ENCODE peak calls at places on chromosomes 12 and 14, in six cellular contexts. B is stimulated activated CD8-positive, alpha-beta memory T cell treated with anti-CD3 and anti-CD28 coated beads, Interleukin-2, amount 100 ng/mL, for 1 hour; Q is CMK; W is activated naive CD8-positive, alpha-beta T cell treated with anti-CD3 and anti-CD28 coated beads for 36 hours; E is mesendoderm; G is GF-D8. I is an unnamed sample.

GRCh38 chr12:32467959-32468863 is 68.9 kb downstream of the FGD4 start:
- DNase-seq in B (no peak), Q (no peak), W (no peak), E (no peak), G (no peak), I (no peak)

GRCh38 chr12:65090461-65090860 is 30.6 kb downstream of the WIF1 start:
- DNase-seq in B (no peak), Q (no peak), W (no peak), E (no peak), G (no peak), I (no peak)

GRCh38 chr12:108890208-108890607 is 10.3 kb downstream of the DAO start:
- DNase-seq in B (no peak), Q (no peak), W (no peak), E (peak; percentile 37), G (no peak), I (peak; percentile 63)

GRCh38 chr14:92584856-92585255 is 71.3 kb downstream of the RIN3 start:
- DNase-seq in B (no peak), Q (no peak), W (no peak), E (no peak), G (no peak), I (no peak)

GRCh38 chr12:12510141-12510540 is 52.5 kb downstream of the DUSP16 start:
- DNase-seq in B (no peak), Q (no peak), W (no peak), E (no peak), G (no peak), I (no peak)

GRCh38 chr12:126668538-126668937 is 1598.4 kb upstream of the TMEM132C start:
- DNase-seq in B (no peak), Q (no peak), W (no peak), E (no peak), G (no peak), I (no peak)

GRCh38 chr12:47870175-47870781 is 34.5 kb downstream of the VDR start:
- DNase-seq in B (no peak), Q (no peak), W (no peak), E (peak; percentile 78), G (no peak), I (peak; percentile 53)

GRCh38 chr12:31005256-31005943 is 68.3 kb upstream of the DDX11 start:
- DNase-seq in B (no peak), Q (no peak), W (no peak), E (no peak), G (no peak), I (no peak)

GRCh38 chr14:102471921-102472814 is 37.4 kb downstream of the ANKRD9 start:
- DNase-seq in B (no peak), Q (no peak), W (no peak), E (no peak), G (no peak), I (no peak)

GRCh38 chr12:57218030-57218853 is 1.6 kb downstream of the NXPH4 start:
- DNase-seq in B (no peak), Q (no peak), W (no peak), E (no peak), G (no peak), I (peak; percentile 41)

GRCh38 chr12:71980543-71980942 is 41.9 kb downstream of the TPH2 start:
- DNase-seq in B (no peak), Q (no peak), W (no peak), E (peak; percentile 51), G (no peak), I (no peak)

GRCh38 chr12:3578557-3578956 is 87.6 kb downstream of the PRMT8 start:
- DNase-seq in B (no peak), Q (no peak), W (no peak), E (no peak), G (no peak), I (no peak)

GRCh38 chr12:10361084-10361483 is 28.8 kb downstream of the KLRK1 start:
- DNase-seq in B (no peak), Q (no peak), W (no peak), E (peak; percentile 56), G (no peak), I (peak; percentile 18)

GRCh38 chr12:62466018-62466595 is 519 bp upstream of the MON2 start:
- DNase-seq in B (no peak), Q (no peak), W (peak; percentile 32), E (peak; percentile 59), G (peak; percentile 40), I (peak; percentile 61)

GRCh38 chr14:71923471-71923870 is 8.8 kb upstream of the RGS6 start:
- DNase-seq in B (no peak), Q (no peak), W (no peak), E (peak; percentile 5), G (no peak), I (peak; percentile 14)

GRCh38 chr12:92136883-92137582 is 8.6 kb downstream of the BTG1 start:
- DNase-seq in B (no peak), Q (no peak), W (no peak), E (no peak), G (no peak), I (no peak)

GRCh38 chr12:54736549-54736948 is 88.4 kb upstream of the DCD start:
- DNase-seq in B (no peak), Q (no peak), W (no peak), E (no peak), G (no peak), I (no peak)

GRCh38 chr14:105490318-105490571 is 801 bp upstream of the TEDC1 start:
- DNase-seq in B (no peak), Q (no peak), W (no peak), E (no peak), G (no peak), I (no peak)

GRCh38 chr12:132359551-132359950 is 30.2 kb upstream of the GALNT9 start:
- DNase-seq in B (no peak), Q (no peak), W (no peak), E (no peak), G (no peak), I (no peak)

GRCh38 chr12:337039-337438 is 52.1 kb downstream of the KDM5A start:
- DNase-seq in B (no peak), Q (no peak), W (no peak), E (no peak), G (no peak), I (no peak)

GRCh38 chr12:84822541-84822940 is 90.1 kb downstream of the SLC6A15 start:
- DNase-seq in B (no peak), Q (no peak), W (no peak), E (no peak), G (no peak), I (no peak)